ENCODE peak calls at places on chromosomes 7 and 10, in four cellular contexts. W is A549, D is HepG2, J is GM12878. C is an unnamed sample.

GRCh38 chr10:59337254-59337653 is 25.1 kb downstream of the FAM13C start:
- DNase-seq in W (no peak), D (peak), J (no peak), C (no peak)

GRCh38 chr7:30212720-30213119 is 71.7 kb upstream of the ZNRF2 start:
- DNase-seq in W (no peak), D (peak), J (no peak), C (no peak)

GRCh38 chr7:64307254-64308018 is 6.3 kb upstream of the ZNF736 start:
- DNase-seq in W (no peak), D (no peak), J (peak), C (peak)

GRCh38 chr10:125035136-125035535 is 93.2 kb downstream of the ZRANB1 start:
- DNase-seq in W (no peak), D (peak), J (no peak), C (no peak)

GRCh38 chr7:17302575-17303142 is 4.2 kb downstream of the AHR start:
- DNase-seq in W (no peak), D (no peak), J (peak), C (peak)

GRCh38 chr10:16341637-16342036 is 95.2 kb upstream of the PTER start:
- DNase-seq in W (no peak), D (no peak), J (no peak), C (no peak)

GRCh38 chr10:42937649-42938180 is 139.2 kb upstream of the RET start:
- DNase-seq in W (no peak), D (no peak), J (no peak), C (no peak)

GRCh38 chr10:51852297-51852696 is 152.9 kb upstream of the CSTF2T start:
- DNase-seq in W (no peak), D (no peak), J (no peak), C (no peak)

GRCh38 chr10:76433161-76434005 is 1002.0 kb downstream of the LRMDA start:
- DNase-seq in W (no peak), D (peak), J (no peak), C (no peak)

GRCh38 chr10:45649296-45649695 is 23.3 kb downstream of the ZFAND4 start:
- DNase-seq in W (no peak), D (no peak), J (no peak), C (no peak)

GRCh38 chr10:72597897-72598296 is 28.0 kb downstream of the MICU1 start:
- DNase-seq in W (no peak), D (no peak), J (peak), C (no peak)

GRCh38 chr10:95290801-95291633 is at the start of gene PDLIM1:
- DNase-seq in W (peak), D (peak), J (no peak), C (peak)

GRCh38 chr7:55174456-55174855 is 155.6 kb downstream of the EGFR start:
- DNase-seq in W (no peak), D (no peak), J (no peak), C (no peak)

GRCh38 chr10:13893926-13894325 is 307.2 kb downstream of the PRPF18 start:
- DNase-seq in W (no peak), D (no peak), J (no peak), C (no peak)

GRCh38 chr10:114271014-114271778 is 32.1 kb downstream of the VWA2 start:
- DNase-seq in W (no peak), D (no peak), J (no peak), C (no peak)

GRCh38 chr10:36423821-36424248 is 701.6 kb upstream of the ANKRD30A start:
- DNase-seq in W (no peak), D (no peak), J (no peak), C (no peak)

GRCh38 chr7:139741239-139741638 is 36.6 kb downstream of the HIPK2 start:
- DNase-seq in W (no peak), D (no peak), J (no peak), C (no peak)

GRCh38 chr7:110541962-110542361 is 549.0 kb upstream of the LRRN3 start:
- DNase-seq in W (no peak), D (no peak), J (no peak), C (no peak)

GRCh38 chr10:116469437-116469836 is 41.8 kb downstream of the PNLIPRP3 start:
- DNase-seq in W (no peak), D (no peak), J (no peak), C (no peak)

GRCh38 chr7:514651-515598 is 4.7 kb downstream of the PDGFA start:
- DNase-seq in W (no peak), D (no peak), J (no peak), C (no peak)

GRCh38 chr10:115909037-115909436 is 364.0 kb downstream of the GFRA1 start:
- DNase-seq in W (no peak), D (no peak), J (no peak), C (no peak)

GRCh38 chr7:150838965-150839650 is 13.2 kb upstream of the AOC1 start:
- DNase-seq in W (no peak), D (no peak), J (no peak), C (no peak)
- TF ChIP-seq MAX in W (no peak), D (no peak), J (no peak), C (no peak)

DNA sequence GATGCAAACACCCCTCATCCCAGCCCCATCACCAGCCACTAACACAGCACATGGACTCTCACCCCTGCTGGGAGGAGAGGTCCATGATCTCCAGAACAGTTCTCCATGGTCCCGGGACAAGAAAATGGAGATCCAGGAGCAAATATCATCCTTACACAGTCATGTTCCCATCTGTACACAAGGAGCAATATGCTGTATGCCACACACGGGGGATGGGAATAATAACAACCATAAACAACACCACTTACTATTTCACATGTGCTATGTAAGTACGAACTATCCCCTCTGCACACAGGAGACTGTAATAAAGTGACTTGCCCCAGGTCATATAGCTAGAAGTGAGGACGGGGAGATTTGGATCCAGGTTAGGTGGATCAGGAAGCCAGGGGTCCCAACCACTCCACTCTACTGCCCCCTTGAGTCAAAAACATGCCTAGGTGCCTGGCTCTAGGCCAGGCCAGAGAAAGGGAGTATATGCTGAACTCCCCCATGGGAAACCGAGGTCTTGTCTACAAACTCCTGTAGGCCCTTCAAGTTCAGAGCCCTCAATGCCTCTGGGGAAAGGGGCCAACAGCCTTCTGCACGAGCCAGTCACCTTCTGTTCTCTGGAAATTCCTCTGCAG is 34.1 kb downstream of the LRRC20 start:
- DNase-seq in W (peak), D (no peak), J (no peak), C (peak)
- TF ChIP-seq MYC in W (no peak), D (no peak), J (no peak), C (no peak)

DNA sequence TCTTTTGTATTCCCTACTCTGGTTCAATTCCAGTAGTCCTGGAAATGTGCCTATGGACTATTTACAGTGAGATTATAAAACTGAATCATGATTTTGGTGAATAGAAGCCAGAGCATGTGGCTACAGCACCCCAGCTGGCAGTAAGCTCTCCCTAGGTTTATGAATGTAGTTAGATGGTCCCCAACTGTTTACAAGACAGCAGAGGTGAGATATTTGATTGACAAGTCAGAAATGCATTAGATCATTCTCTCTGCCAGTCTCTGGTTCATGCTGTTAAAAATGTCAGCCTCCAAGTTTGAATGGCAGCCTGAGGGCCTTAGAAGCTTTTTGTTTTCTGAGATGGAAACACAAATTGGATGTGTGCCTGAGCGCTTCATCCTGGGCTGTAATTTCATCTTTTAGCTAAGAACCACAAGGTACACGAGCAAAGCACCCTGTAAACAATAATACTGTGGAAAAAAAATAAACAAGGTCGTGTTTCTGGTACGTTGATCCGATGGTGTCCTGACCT is 85.0 kb downstream of the BTRC start:
- DNase-seq in W (no peak), D (no peak), J (no peak), C (no peak)
- TF ChIP-seq MAX in W (no peak), D (no peak), J (no peak), C (no peak)

DNA sequence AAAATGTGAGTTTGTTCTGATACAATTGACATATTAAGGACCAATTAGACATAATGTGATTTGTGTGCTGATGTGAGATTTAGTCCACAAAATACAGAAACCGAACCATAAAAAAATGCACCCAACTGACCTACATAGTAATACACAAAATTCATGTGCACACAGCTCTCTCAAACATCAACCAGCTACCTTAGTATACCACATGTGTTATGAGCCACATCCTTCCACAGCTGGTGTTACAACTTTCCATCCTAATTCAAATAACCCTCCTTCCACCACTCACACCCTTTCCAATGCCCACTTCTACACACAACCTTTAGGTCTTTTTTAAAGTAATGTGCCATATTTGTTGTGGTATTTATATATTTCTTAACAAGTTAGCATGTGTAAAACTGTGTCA is 31.7 kb upstream of the C7orf33 start:
- DNase-seq in W (no peak), D (no peak), J (no peak), C (no peak)
- TF ChIP-seq MYC in W (no peak), D (no peak), J (no peak), C (no peak)

GRCh38 chr10:48507933-48508830 is 96.7 kb downstream of the ARHGAP22 start:
- DNase-seq in W (no peak), D (no peak), J (no peak), C (no peak)
- TF ChIP-seq MAX in W (no peak), D (no peak), J (no peak), C (no peak)

GRCh38 chr10:1151071-1152033 is 95.2 kb downstream of the WDR37 start:
- DNase-seq in W (no peak), D (no peak), J (no peak), C (no peak)

GRCh38 chr10:1148855-1149620 is 92.9 kb downstream of the WDR37 start:
- DNase-seq in W (no peak), D (no peak), J (no peak), C (no peak)

GRCh38 chr10:1149793-1150637 is 93.8 kb downstream of the WDR37 start:
- DNase-seq in W (no peak), D (no peak), J (no peak), C (peak)

GRCh38 chr10:1152386-1153252 is 96.4 kb downstream of the WDR37 start:
- DNase-seq in W (no peak), D (no peak), J (no peak), C (no peak)

DNA sequence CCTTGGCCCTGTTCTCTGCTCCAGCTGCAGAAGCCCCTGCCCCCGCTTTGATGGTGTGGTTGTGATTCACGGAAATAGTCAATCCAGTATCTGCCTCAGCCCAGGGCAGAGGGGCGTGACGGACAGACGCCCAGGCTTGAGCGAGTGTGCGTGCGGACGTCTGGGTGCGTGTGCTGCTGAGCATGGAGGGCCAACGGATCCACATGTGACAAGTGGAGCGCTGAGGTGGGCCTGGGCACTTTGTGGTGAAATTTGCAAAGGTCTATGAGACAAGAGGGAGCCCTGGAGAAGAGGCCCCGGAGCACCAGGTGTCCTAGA is 94.4 kb downstream of the WDR37 start:
- DNase-seq in W (no peak), D (no peak), J (no peak), C (no peak)
- TF ChIP-seq MYC in W (no peak), D (no peak), J (no peak), C (no peak)

GRCh38 chr10:24239289-24239688 is 30.4 kb downstream of the KIAA1217 start:
- DNase-seq in W (no peak), D (no peak), J (no peak), C (no peak)

GRCh38 chr10:24241536-24241935 is 32.6 kb downstream of the KIAA1217 start:
- DNase-seq in W (no peak), D (no peak), J (no peak), C (no peak)

GRCh38 chr10:24240001-24240751 is 31.2 kb downstream of the KIAA1217 start:
- DNase-seq in W (no peak), D (peak), J (no peak), C (peak)

GRCh38 chr10:24246365-24246764 is 37.4 kb downstream of the KIAA1217 start:
- DNase-seq in W (no peak), D (no peak), J (no peak), C (no peak)

DNA sequence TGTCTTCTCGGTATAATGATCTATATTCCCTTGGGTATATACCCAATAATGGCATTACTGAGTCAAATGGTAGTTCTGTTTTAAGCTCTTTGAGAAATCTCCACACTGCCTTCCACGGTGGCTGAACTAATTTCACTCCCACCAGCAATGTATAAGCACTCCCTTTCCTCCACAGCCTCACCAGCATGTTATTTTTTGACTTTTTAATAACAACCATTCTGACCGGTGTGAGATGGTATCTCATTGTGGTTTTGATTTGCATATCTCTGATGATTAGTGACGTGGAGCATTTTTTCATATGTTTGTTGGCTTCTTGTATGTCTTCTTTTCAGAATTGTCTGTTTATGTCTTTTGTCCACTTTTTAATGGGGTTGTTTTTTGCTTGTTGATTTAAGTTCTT is 33.6 kb downstream of the KIAA1217 start:
- DNase-seq in W (no peak), D (no peak), J (no peak), C (no peak)
- TF ChIP-seq MAX in W (no peak), D (no peak), J (no peak), C (no peak)

GRCh38 chr7:106215868-106216516 is 68.8 kb downstream of the NAMPT start:
- DNase-seq in W (no peak), D (no peak), J (no peak), C (no peak)

GRCh38 chr7:106219170-106219569 is 65.6 kb downstream of the NAMPT start:
- DNase-seq in W (no peak), D (no peak), J (no peak), C (no peak)

GRCh38 chr7:106218546-106218945 is 66.2 kb downstream of the NAMPT start:
- DNase-seq in W (no peak), D (no peak), J (no peak), C (no peak)

GRCh38 chr7:106217089-106217542 is 67.7 kb downstream of the NAMPT start:
- DNase-seq in W (peak), D (no peak), J (no peak), C (no peak)

GRCh38 chr7:106216517-106217088 is 68.2 kb downstream of the NAMPT start:
- DNase-seq in W (peak), D (no peak), J (no peak), C (no peak)
- TF ChIP-seq MYC in W (no peak), D (no peak), J (no peak), C (no peak)

DNA sequence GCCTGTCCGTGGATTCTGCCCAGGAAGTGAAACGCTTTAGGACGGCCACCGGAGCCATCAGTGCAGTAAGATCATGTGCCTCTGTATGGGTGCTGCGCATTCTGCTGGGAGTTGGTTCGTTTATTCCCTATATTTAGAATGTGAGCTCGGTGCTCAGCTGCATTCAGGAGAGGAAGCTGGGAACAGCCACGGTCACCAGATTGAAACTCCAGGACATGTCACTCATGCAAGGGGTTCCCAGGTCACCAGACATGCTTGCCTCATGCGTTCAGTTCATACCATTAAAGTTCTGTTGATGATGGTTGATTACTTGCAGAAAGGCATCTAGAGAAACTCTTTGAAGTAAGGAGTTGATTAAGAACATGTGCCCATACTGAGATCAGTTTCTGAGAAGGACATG is 78.1 kb downstream of the TRRAP start:
- DNase-seq in W (no peak), D (no peak), J (no peak), C (no peak)
- TF ChIP-seq MAX in W (no peak), D (no peak), J (no peak), C (no peak)

GRCh38 chr7:135930565-135931423 is 46.4 kb downstream of the MTPN start:
- DNase-seq in W (no peak), D (no peak), J (no peak), C (no peak)
- TF ChIP-seq MYC in W (no peak), D (no peak), J (no peak), C (no peak)